ENCODE peak calls at places on chromosomes 12 and 14, in five cellular contexts. One of them, this sample, is unnamed.

GRCh38 chr12:117124421-117125274 is 25.4 kb upstream of the TESC start:
- DNase-seq in stomach: no peak
- DNase-seq in esophagus muscularis mucosa: no peak
- DNase-seq in HL-60: no peak
- DNase-seq in suprapubic skin: no peak
- DNase-seq in this sample: no peak

GRCh38 chr14:57883061-57883460 is 17.2 kb upstream of the SLC35F4 start:
- DNase-seq in stomach: no peak
- DNase-seq in esophagus muscularis mucosa: no peak
- DNase-seq in HL-60: no peak
- DNase-seq in suprapubic skin: no peak
- DNase-seq in this sample: no peak

GRCh38 chr12:51240971-51241370 is 2.3 kb downstream of the DAZAP2 start:
- DNase-seq in stomach: no peak
- DNase-seq in esophagus muscularis mucosa: no peak
- DNase-seq in HL-60: no peak
- DNase-seq in suprapubic skin: peak; percentile 40
- DNase-seq in this sample: no peak

GRCh38 chr12:20620311-20620710 is 74.8 kb upstream of the SLCO1C1 start:
- DNase-seq in stomach: no peak
- DNase-seq in esophagus muscularis mucosa: no peak
- DNase-seq in HL-60: no peak
- DNase-seq in suprapubic skin: no peak
- DNase-seq in this sample: no peak

GRCh38 chr14:42930058-42930457 is 1323.4 kb downstream of the LRFN5 start:
- DNase-seq in stomach: no peak
- DNase-seq in esophagus muscularis mucosa: no peak
- DNase-seq in HL-60: peak; percentile 48
- DNase-seq in suprapubic skin: no peak
- DNase-seq in this sample: no peak

GRCh38 chr14:62213516-62213915 is 451.3 kb downstream of the SNAPC1 start:
- DNase-seq in stomach: no peak
- DNase-seq in esophagus muscularis mucosa: no peak
- DNase-seq in HL-60: no peak
- DNase-seq in suprapubic skin: no peak
- DNase-seq in this sample: no peak

GRCh38 chr12:53791735-53792326 is 40.1 kb upstream of the CISTR start:
- DNase-seq in stomach: peak; percentile 26
- DNase-seq in esophagus muscularis mucosa: no peak
- DNase-seq in HL-60: peak; percentile 8
- DNase-seq in suprapubic skin: no peak
- DNase-seq in this sample: no peak

GRCh38 chr14:91349481-91350074 is 68.0 kb downstream of the CCDC88C start:
- DNase-seq in stomach: no peak
- DNase-seq in esophagus muscularis mucosa: no peak
- DNase-seq in HL-60: no peak
- DNase-seq in suprapubic skin: no peak
- DNase-seq in this sample: no peak

GRCh38 chr12:124131671-124132058 is 158.7 kb downstream of the ZNF664 start:
- DNase-seq in stomach: no peak
- DNase-seq in esophagus muscularis mucosa: no peak
- DNase-seq in HL-60: no peak
- DNase-seq in suprapubic skin: no peak
- DNase-seq in this sample: no peak

GRCh38 chr12:109097435-109098141 is at the start of gene UNG:
- DNase-seq in stomach: peak; percentile 98
- DNase-seq in esophagus muscularis mucosa: peak; percentile 99
- DNase-seq in HL-60: peak; percentile 96
- DNase-seq in suprapubic skin: peak; percentile 99
- DNase-seq in this sample: peak; percentile 97

GRCh38 chr12:108633534-108634224 is at the start of gene SELPLG:
- DNase-seq in stomach: peak; percentile 69
- DNase-seq in esophagus muscularis mucosa: no peak
- DNase-seq in HL-60: peak; percentile 97
- DNase-seq in suprapubic skin: peak; percentile 74
- DNase-seq in this sample: no peak

GRCh38 chr14:87171161-87171560 is 821.8 kb downstream of the GALC start:
- DNase-seq in stomach: no peak
- DNase-seq in esophagus muscularis mucosa: no peak
- DNase-seq in HL-60: no peak
- DNase-seq in suprapubic skin: no peak
- DNase-seq in this sample: no peak

GRCh38 chr14:88868558-88869159 is 44.2 kb downstream of the TTC8 start:
- DNase-seq in stomach: no peak
- DNase-seq in esophagus muscularis mucosa: no peak
- DNase-seq in HL-60: peak; percentile 4
- DNase-seq in suprapubic skin: no peak
- DNase-seq in this sample: no peak

GRCh38 chr12:49784756-49785409 is 43.3 kb downstream of the NCKAP5L start:
- DNase-seq in stomach: no peak
- DNase-seq in esophagus muscularis mucosa: no peak
- DNase-seq in HL-60: no peak
- DNase-seq in suprapubic skin: no peak
- DNase-seq in this sample: no peak

GRCh38 chr12:88546851-88547250 is 33.4 kb downstream of the KITLG start:
- DNase-seq in stomach: no peak
- DNase-seq in esophagus muscularis mucosa: no peak
- DNase-seq in HL-60: no peak
- DNase-seq in suprapubic skin: no peak
- DNase-seq in this sample: no peak

GRCh38 chr14:78143489-78144145 is 26.6 kb upstream of the NRXN3 start:
- DNase-seq in stomach: no peak
- DNase-seq in esophagus muscularis mucosa: no peak
- DNase-seq in HL-60: no peak
- DNase-seq in suprapubic skin: no peak
- DNase-seq in this sample: no peak

GRCh38 chr14:102255401-102256190 is 49.4 kb downstream of the MOK start:
- DNase-seq in stomach: no peak
- DNase-seq in esophagus muscularis mucosa: no peak
- DNase-seq in HL-60: no peak
- DNase-seq in suprapubic skin: peak; percentile 24
- DNase-seq in this sample: no peak

GRCh38 chr14:31705731-31706130 is 144.5 kb downstream of the NUBPL start:
- DNase-seq in stomach: no peak
- DNase-seq in esophagus muscularis mucosa: no peak
- DNase-seq in HL-60: no peak
- DNase-seq in suprapubic skin: no peak
- DNase-seq in this sample: no peak

GRCh38 chr14:70771781-70772212 is 37.5 kb downstream of the MAP3K9 start:
- DNase-seq in stomach: no peak
- DNase-seq in esophagus muscularis mucosa: no peak
- DNase-seq in HL-60: no peak
- DNase-seq in suprapubic skin: no peak
- DNase-seq in this sample: no peak

GRCh38 chr12:103930787-103931536 is 752 bp downstream of the HSP90B1 start:
- DNase-seq in stomach: peak; percentile 59
- DNase-seq in esophagus muscularis mucosa: peak; percentile 92
- DNase-seq in HL-60: peak; percentile 37
- DNase-seq in suprapubic skin: peak; percentile 73
- DNase-seq in this sample: no peak

GRCh38 chr14:92867246-92867925 is 55.6 kb upstream of the CHGA start:
- DNase-seq in stomach: no peak
- DNase-seq in esophagus muscularis mucosa: no peak
- DNase-seq in HL-60: no peak
- DNase-seq in suprapubic skin: no peak
- DNase-seq in this sample: no peak

GRCh38 chr12:990649-991349 is at the start of gene ERC1:
- DNase-seq in stomach: peak; percentile 91
- DNase-seq in esophagus muscularis mucosa: peak; percentile 96
- DNase-seq in HL-60: peak; percentile 86
- DNase-seq in suprapubic skin: peak; percentile 93
- DNase-seq in this sample: no peak
- TF ChIP-seq POLR2AphosphoS5 in stomach: no peak
- TF ChIP-seq POLR2AphosphoS5 in esophagus muscularis mucosa: peak; percentile 85
- TF ChIP-seq POLR2AphosphoS5 in HL-60: peak; percentile 90
- TF ChIP-seq POLR2AphosphoS5 in suprapubic skin: no peak
- TF ChIP-seq POLR2AphosphoS5 in this sample: peak; percentile 55

GRCh38 chr14:22563987-22564386 is 25.0 kb downstream of the DAD1 start:
- DNase-seq in stomach: no peak
- DNase-seq in esophagus muscularis mucosa: no peak
- DNase-seq in HL-60: no peak
- DNase-seq in suprapubic skin: no peak
- DNase-seq in this sample: no peak
- H3K27ac ChIP-seq in stomach: peak overlapping the region; percentile 82
- H3K27ac ChIP-seq in esophagus muscularis mucosa: peak overlapping the region; percentile 65
- H3K27ac ChIP-seq in HL-60: no peak overlapping the region
- H3K27ac ChIP-seq in suprapubic skin: no peak overlapping the region
- H3K27ac ChIP-seq in this sample: peak overlapping the region; percentile 28

GRCh38 chr14:51283402-51283825 is 43.4 kb downstream of the TMX1 start:
- DNase-seq in stomach: no peak
- DNase-seq in esophagus muscularis mucosa: no peak
- DNase-seq in HL-60: no peak
- DNase-seq in suprapubic skin: no peak
- DNase-seq in this sample: no peak
- TF ChIP-seq POLR2AphosphoS5 in stomach: no peak
- TF ChIP-seq POLR2AphosphoS5 in esophagus muscularis mucosa: no peak
- TF ChIP-seq POLR2AphosphoS5 in HL-60: no peak
- TF ChIP-seq POLR2AphosphoS5 in suprapubic skin: no peak
- TF ChIP-seq POLR2AphosphoS5 in this sample: no peak

GRCh38 chr12:12506541-12506940 is 56.1 kb downstream of the DUSP16 start:
- DNase-seq in stomach: no peak
- DNase-seq in esophagus muscularis mucosa: no peak
- DNase-seq in HL-60: no peak
- DNase-seq in suprapubic skin: no peak
- DNase-seq in this sample: no peak

GRCh38 chr12:12507121-12507520 is 55.5 kb downstream of the DUSP16 start:
- DNase-seq in stomach: no peak
- DNase-seq in esophagus muscularis mucosa: no peak
- DNase-seq in HL-60: no peak
- DNase-seq in suprapubic skin: no peak
- DNase-seq in this sample: no peak

GRCh38 chr12:12511021-12511783 is 51.5 kb downstream of the DUSP16 start:
- DNase-seq in stomach: no peak
- DNase-seq in esophagus muscularis mucosa: no peak
- DNase-seq in HL-60: no peak
- DNase-seq in suprapubic skin: no peak
- DNase-seq in this sample: no peak

GRCh38 chr12:12510141-12510540 is 52.5 kb downstream of the DUSP16 start:
- DNase-seq in stomach: no peak
- DNase-seq in esophagus muscularis mucosa: no peak
- DNase-seq in HL-60: no peak
- DNase-seq in suprapubic skin: no peak
- DNase-seq in this sample: no peak

GRCh38 chr12:12508612-12509011 is 54.1 kb downstream of the DUSP16 start:
- DNase-seq in stomach: no peak
- DNase-seq in esophagus muscularis mucosa: no peak
- DNase-seq in HL-60: peak; percentile 39
- DNase-seq in suprapubic skin: no peak
- DNase-seq in this sample: no peak
- H3K27ac ChIP-seq in stomach: no peak overlapping the region
- H3K27ac ChIP-seq in esophagus muscularis mucosa: no peak overlapping the region
- H3K27ac ChIP-seq in HL-60: peak overlapping the region; percentile 11
- H3K27ac ChIP-seq in suprapubic skin: no peak overlapping the region
- H3K27ac ChIP-seq in this sample: no peak overlapping the region

GRCh38 chr14:60328588-60328987 is 79.6 kb downstream of the PPM1A start:
- DNase-seq in stomach: no peak
- DNase-seq in esophagus muscularis mucosa: no peak
- DNase-seq in HL-60: no peak
- DNase-seq in suprapubic skin: no peak
- DNase-seq in this sample: no peak
- TF ChIP-seq POLR2AphosphoS5 in stomach: no peak
- TF ChIP-seq POLR2AphosphoS5 in esophagus muscularis mucosa: no peak
- TF ChIP-seq POLR2AphosphoS5 in HL-60: no peak
- TF ChIP-seq POLR2AphosphoS5 in suprapubic skin: no peak
- TF ChIP-seq POLR2AphosphoS5 in this sample: no peak

DNA sequence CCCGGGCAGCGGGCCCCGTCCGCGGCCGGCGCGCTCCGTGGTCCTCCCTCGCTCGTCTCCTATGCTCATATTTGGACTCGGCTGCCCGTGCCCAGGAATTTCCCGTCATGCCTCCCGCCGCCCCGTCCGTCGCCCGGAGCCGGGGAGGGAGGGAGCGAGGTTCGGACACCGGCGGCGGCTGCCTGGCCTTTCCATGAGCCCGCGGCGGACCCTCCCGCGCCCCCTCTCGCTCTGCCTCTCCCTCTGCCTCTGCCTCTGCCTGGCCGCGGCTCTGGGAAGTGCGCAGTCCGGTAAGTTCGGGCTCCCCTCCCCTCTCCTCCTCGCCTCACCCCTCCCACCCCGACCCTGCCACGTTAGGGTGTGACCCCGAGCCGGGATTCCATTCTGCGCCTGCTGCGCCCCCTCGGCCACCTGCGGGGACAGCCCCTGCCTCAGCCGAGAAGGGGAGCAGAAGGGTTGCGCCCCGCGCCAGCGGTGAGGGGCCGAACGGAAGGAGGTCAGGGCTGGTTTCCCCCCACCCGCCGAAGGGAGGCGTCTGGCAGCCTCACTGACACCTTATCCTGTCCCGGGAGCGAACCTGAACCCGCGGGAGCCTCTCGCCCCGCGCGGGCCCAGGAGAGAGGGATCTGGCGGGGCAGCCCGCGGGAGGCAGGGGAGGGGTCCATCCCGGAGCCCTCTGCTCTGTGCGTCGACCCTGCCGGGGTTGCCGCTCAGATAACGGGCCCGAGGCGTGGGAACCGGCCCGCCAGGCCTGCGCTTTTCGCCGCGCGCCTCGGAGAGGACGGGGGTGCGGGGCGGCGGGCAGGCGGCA is at the start of gene MSRB3:
- DNase-seq in stomach: peak; percentile 43
- DNase-seq in esophagus muscularis mucosa: no peak
- DNase-seq in HL-60: peak; percentile 53
- DNase-seq in suprapubic skin: peak; percentile 75
- DNase-seq in this sample: no peak
- H3K27ac ChIP-seq in stomach: peak within 1 kb of the TSS; percentile 91
- H3K27ac ChIP-seq in esophagus muscularis mucosa: peak within 1 kb of the TSS; percentile 94
- H3K27ac ChIP-seq in HL-60: peak within 1 kb of the TSS; percentile 88
- H3K27ac ChIP-seq in suprapubic skin: peak within 1 kb of the TSS; percentile 73
- H3K27ac ChIP-seq in this sample: peak within 1 kb of the TSS; percentile 86

DNA sequence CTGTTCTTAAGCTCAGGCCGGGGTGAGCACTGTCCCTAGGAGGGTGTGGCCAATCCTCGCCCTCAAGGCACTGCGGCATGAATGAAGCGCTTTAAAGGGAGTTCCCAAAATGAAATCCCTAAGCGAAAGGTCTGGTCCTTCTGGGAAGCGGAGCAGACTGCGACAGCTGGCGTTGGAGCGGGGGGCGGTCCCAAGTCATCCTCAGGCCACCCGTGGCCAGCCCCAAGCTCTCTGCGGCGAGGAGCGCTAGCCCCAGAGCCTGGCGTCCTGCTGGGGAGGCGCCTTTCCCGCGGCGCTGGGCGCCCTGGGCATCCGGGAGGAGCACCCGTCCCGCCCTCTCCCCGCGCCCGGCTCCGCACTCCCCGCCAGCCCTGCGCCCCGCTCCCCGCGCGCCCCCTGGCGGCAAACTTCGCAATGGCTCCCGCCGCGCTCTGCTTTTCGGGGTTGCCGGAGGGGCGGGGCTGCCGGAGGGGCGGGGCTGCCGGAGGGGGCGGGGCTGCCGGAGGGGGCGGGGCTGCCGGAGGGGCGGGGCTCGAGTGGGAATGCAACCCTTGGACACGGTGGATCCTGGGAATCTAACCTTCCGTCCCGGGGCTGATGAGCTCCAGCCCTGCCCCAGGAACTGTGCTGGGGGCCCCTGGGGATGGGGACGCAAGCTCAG is 25.4 kb downstream of the ZBTB42 start:
- DNase-seq in stomach: peak; percentile 96
- DNase-seq in esophagus muscularis mucosa: peak; percentile 97
- DNase-seq in HL-60: peak; percentile 82
- DNase-seq in suprapubic skin: peak; percentile 91
- DNase-seq in this sample: no peak
- TF ChIP-seq POLR2AphosphoS5 in stomach: peak; percentile 9
- TF ChIP-seq POLR2AphosphoS5 in esophagus muscularis mucosa: peak; percentile 42
- TF ChIP-seq POLR2AphosphoS5 in HL-60: no peak
- TF ChIP-seq POLR2AphosphoS5 in suprapubic skin: no peak
- TF ChIP-seq POLR2AphosphoS5 in this sample: peak; percentile 41

GRCh38 chr14:80381964-80382363 is 170.7 kb upstream of the DIO2 start:
- DNase-seq in stomach: no peak
- DNase-seq in esophagus muscularis mucosa: no peak
- DNase-seq in HL-60: no peak
- DNase-seq in suprapubic skin: no peak
- DNase-seq in this sample: no peak
- H3K27ac ChIP-seq in stomach: no peak overlapping the region
- H3K27ac ChIP-seq in esophagus muscularis mucosa: no peak overlapping the region
- H3K27ac ChIP-seq in HL-60: no peak overlapping the region
- H3K27ac ChIP-seq in suprapubic skin: peak overlapping the region; percentile 69
- H3K27ac ChIP-seq in this sample: no peak overlapping the region